ENCODE peak calls at places on chromosome 9, in five cellular contexts. W is fibroblast of lung, H is breast epithelium, R is fibroblast of pulmonary artery, U is cardiac muscle cell. N is an unnamed sample.

GRCh38 chr9:21802418-21803000 is at the start of gene MTAP:
- DNase-seq in W (peak), H (peak), R (peak), U (peak), N (peak)

GRCh38 chr9:79629721-79630120 is 58.0 kb downstream of the TLE4 start:
- DNase-seq in W (no peak), H (no peak), R (no peak), U (no peak), N (no peak)

GRCh38 chr9:95116002-95116819 is 201.3 kb downstream of the FANCC start:
- DNase-seq in W (no peak), H (no peak), R (no peak), U (no peak), N (no peak)

GRCh38 chr9:16871358-16872151 is 1.1 kb upstream of the BNC2 start:
- DNase-seq in W (peak), H (no peak), R (peak), U (peak), N (no peak)

GRCh38 chr9:38026021-38026809 is 42.8 kb downstream of the SHB start:
- DNase-seq in W (peak), H (no peak), R (peak), U (peak), N (no peak)

GRCh38 chr9:124624735-124624992 is 117.5 kb upstream of the NR5A1 start:
- DNase-seq in W (no peak), H (no peak), R (no peak), U (no peak), N (no peak)

GRCh38 chr9:35908484-35909125 is 685 bp upstream of the SPAAR start:
- DNase-seq in W (no peak), H (no peak), R (no peak), U (peak), N (no peak)

GRCh38 chr9:107637421-107638420 is 148.2 kb upstream of the KLF4 start:
- DNase-seq in W (peak), H (peak), R (peak), U (peak), N (no peak)

GRCh38 chr9:76676857-76677256 is 87.4 kb upstream of the PCA3 start:
- DNase-seq in W (no peak), H (no peak), R (no peak), U (no peak), N (no peak)

GRCh38 chr9:20292002-20292401 is 330.3 kb downstream of the MLLT3 start:
- DNase-seq in W (peak), H (no peak), R (peak), U (peak), N (peak)

GRCh38 chr9:17571825-17572224 is 7.0 kb upstream of the SH3GL2 start:
- DNase-seq in W (no peak), H (no peak), R (no peak), U (no peak), N (no peak)

GRCh38 chr9:11328326-11328725 is 715.5 kb upstream of the PTPRD start:
- DNase-seq in W (no peak), H (no peak), R (no peak), U (no peak), N (no peak)

GRCh38 chr9:91253488-91253887 is 108.2 kb downstream of the AUH start:
- DNase-seq in W (no peak), H (no peak), R (no peak), U (no peak), N (no peak)

GRCh38 chr9:15231788-15232635 is 75.0 kb downstream of the TTC39B start:
- DNase-seq in W (peak), H (no peak), R (peak), U (peak), N (no peak)

GRCh38 chr9:4855861-4856260 is 63.1 kb downstream of the RCL1 start:
- DNase-seq in W (peak), H (no peak), R (no peak), U (no peak), N (no peak)

GRCh38 chr9:13786131-13786530 is 506.6 kb upstream of the MPDZ start:
- DNase-seq in W (peak), H (no peak), R (peak), U (peak), N (no peak)

GRCh38 chr9:14962193-14962899 is 52.1 kb upstream of the FREM1 start:
- DNase-seq in W (no peak), H (peak), R (no peak), U (peak), N (no peak)

GRCh38 chr9:99919930-99920329 is 13.5 kb downstream of the STX17 start:
- DNase-seq in W (no peak), H (no peak), R (no peak), U (no peak), N (no peak)

GRCh38 chr9:10173561-10173960 is 439.2 kb downstream of the PTPRD start:
- DNase-seq in W (no peak), H (no peak), R (no peak), U (no peak), N (no peak)

GRCh38 chr9:83920469-83920941 is 727 bp downstream of the KIF27 start:
- DNase-seq in W (peak), H (peak), R (peak), U (peak), N (no peak)

GRCh38 chr9:119788876-119789275 is 419.6 kb upstream of the BRINP1 start:
- DNase-seq in W (no peak), H (no peak), R (no peak), U (no peak), N (no peak)

GRCh38 chr9:105074501-105074900 is 146.5 kb upstream of the ABCA1 start:
- DNase-seq in W (no peak), H (no peak), R (no peak), U (no peak), N (no peak)

GRCh38 chr9:117616436-117616835 is 87.8 kb upstream of the TLR4 start:
- DNase-seq in W (no peak), H (no peak), R (no peak), U (no peak), N (no peak)

GRCh38 chr9:114805670-114806551 is at the start of gene TNFSF15:
- DNase-seq in W (peak), H (no peak), R (no peak), U (no peak), N (no peak)

GRCh38 chr9:72292184-72292787 is 72.7 kb downstream of the ZFAND5 start:
- DNase-seq in W (peak), H (no peak), R (peak), U (peak), N (no peak)

GRCh38 chr9:107439991-107440456 is 49.5 kb downstream of the KLF4 start:
- DNase-seq in W (peak), H (no peak), R (no peak), U (no peak), N (no peak)

GRCh38 chr9:95268681-95269080 is 48.8 kb downstream of the FANCC start:
- DNase-seq in W (peak), H (no peak), R (peak), U (peak), N (no peak)

GRCh38 chr9:137739371-137739915 is 120.6 kb downstream of the EHMT1 start:
- DNase-seq in W (no peak), H (no peak), R (no peak), U (no peak), N (no peak)

GRCh38 chr9:131627846-131628820 is 82.8 kb downstream of the PRRT1B start:
- DNase-seq in W (peak), H (no peak), R (peak), U (peak), N (no peak)

GRCh38 chr9:114487607-114488300 is 17.5 kb downstream of the WHRN start:
- DNase-seq in W (peak), H (no peak), R (peak), U (peak), N (no peak)

GRCh38 chr9:114908104-114908621 is 22.2 kb downstream of the TNFSF8 start:
- DNase-seq in W (peak), H (peak), R (no peak), U (no peak), N (no peak)

GRCh38 chr9:111013250-111013649 is 25.0 kb downstream of the LPAR1 start:
- DNase-seq in W (no peak), H (no peak), R (no peak), U (no peak), N (no peak)

GRCh38 chr9:129362287-129363098 is 184.4 kb upstream of the IER5L start:
- DNase-seq in W (no peak), H (peak), R (no peak), U (no peak), N (peak)

GRCh38 chr9:88973281-88974045 is 17.8 kb upstream of the S1PR3 start:
- DNase-seq in W (no peak), H (no peak), R (no peak), U (no peak), N (no peak)

GRCh38 chr9:14747116-14747515 is 24.6 kb upstream of the CER1 start:
- DNase-seq in W (no peak), H (no peak), R (no peak), U (no peak), N (no peak)

GRCh38 chr9:126695186-126696090 is 81.7 kb downstream of the LMX1B start:
- DNase-seq in W (no peak), H (peak), R (no peak), U (no peak), N (no peak)

GRCh38 chr9:78439866-78440830 is 143.2 kb downstream of the PSAT1 start:
- DNase-seq in W (no peak), H (no peak), R (no peak), U (no peak), N (no peak)
- TF ChIP-seq CTCF in W (no peak), H (no peak), R (peak), U (no peak), N (no peak)

GRCh38 chr9:70421272-70422180 is 7.1 kb upstream of the KLF9 start:
- DNase-seq in W (peak), H (no peak), R (peak), U (peak), N (no peak)
- H3K4me3 ChIP-seq in W (no peak), H (peak), R (peak), U (no peak), N (peak)

DNA sequence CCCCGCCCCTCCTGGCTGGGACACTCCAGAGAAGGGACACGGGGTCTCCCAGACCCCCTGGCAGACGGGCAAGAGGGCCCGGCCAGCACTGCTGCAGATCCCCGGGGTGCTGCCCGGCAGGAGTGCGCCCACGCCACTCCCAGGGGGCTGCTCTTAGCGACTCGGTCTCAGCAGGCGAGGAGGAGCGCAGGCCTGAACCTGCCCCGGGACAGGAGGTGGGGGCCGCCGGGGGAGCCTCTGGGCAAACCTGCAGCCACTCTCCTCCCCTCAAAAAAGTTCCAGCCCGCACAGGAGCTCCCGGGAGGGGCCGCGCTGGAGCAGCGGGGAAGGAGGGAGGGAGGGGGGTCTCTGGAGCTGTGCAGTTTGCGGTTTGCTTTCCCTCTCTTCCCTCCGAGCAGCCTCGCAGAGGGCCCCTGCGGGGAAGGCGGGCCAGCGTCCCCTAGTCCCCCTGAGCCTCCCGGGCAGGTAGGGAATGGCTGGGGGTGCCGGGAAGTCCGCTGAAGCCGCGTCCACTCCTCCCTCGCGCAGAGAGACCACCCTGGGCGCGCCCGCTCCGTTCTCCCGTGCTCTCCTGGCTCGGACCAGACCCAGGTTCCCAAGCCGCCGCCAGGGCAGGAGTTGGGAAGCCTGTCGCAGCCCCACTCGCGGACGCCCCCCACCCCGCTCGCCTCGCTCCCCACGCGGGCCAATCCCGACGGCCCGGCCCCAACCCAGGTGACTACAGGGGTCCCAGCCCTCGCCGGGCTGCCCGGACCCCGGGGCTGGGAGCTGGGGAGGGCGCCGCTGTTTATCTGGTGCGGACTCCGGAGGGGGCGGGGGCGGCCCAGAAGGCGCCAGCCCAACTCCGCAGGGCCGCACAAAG is 44.2 kb downstream of the NACC2 start:
- DNase-seq in W (peak), H (no peak), R (no peak), U (peak), N (no peak)
- TF ChIP-seq CTCF in W (no peak), H (no peak), R (no peak), U (no peak), N (no peak)

GRCh38 chr9:3740690-3741419 is 215.1 kb upstream of the RFX3 start:
- DNase-seq in W (peak), H (no peak), R (no peak), U (no peak), N (no peak)
- H3K4me3 ChIP-seq in W (no peak), H (no peak), R (no peak), U (no peak), N (no peak)

GRCh38 chr9:93380410-93381060 is 71.0 kb upstream of the FAM120A start:
- DNase-seq in W (no peak), H (no peak), R (no peak), U (peak), N (no peak)

GRCh38 chr9:93378276-93378675 is 73.2 kb upstream of the FAM120A start:
- DNase-seq in W (no peak), H (no peak), R (peak), U (peak), N (no peak)

GRCh38 chr9:93379051-93379450 is 72.4 kb upstream of the FAM120A start:
- DNase-seq in W (no peak), H (no peak), R (no peak), U (no peak), N (no peak)
- TF ChIP-seq CTCF in W (peak), H (no peak), R (peak), U (peak), N (peak)

DNA sequence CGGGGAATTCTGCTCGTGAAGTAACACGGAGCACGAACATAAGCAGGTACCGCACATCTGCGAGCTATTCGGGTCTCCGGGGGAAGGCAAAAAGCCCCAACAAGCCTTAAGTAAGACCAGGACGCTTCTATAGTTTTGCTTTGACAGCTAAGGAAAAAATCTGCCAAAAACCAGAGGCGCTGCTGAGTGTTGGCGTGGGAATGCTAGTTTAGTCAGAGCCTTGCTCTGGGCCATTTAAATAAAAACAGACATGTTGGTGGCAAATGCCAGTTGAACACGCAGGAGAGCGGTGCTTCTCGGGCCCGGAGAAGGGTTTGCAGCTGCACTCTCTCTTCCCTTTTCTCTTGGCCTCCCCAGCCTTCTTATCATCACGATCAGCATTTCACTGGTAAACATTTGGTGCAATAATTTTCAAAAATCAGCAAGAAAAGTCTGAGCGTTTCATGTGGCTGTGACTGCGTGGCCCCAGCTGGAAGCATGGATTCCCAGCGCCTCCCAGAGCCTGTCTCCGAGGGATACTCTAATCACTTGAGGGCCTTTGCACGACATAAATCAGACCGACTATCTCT is 6.4 kb upstream of the NOTCH1 start:
- DNase-seq in W (peak), H (no peak), R (peak), U (peak), N (no peak)
- H3K4me3 ChIP-seq in W (no peak), H (no peak), R (no peak), U (no peak), N (no peak)

DNA sequence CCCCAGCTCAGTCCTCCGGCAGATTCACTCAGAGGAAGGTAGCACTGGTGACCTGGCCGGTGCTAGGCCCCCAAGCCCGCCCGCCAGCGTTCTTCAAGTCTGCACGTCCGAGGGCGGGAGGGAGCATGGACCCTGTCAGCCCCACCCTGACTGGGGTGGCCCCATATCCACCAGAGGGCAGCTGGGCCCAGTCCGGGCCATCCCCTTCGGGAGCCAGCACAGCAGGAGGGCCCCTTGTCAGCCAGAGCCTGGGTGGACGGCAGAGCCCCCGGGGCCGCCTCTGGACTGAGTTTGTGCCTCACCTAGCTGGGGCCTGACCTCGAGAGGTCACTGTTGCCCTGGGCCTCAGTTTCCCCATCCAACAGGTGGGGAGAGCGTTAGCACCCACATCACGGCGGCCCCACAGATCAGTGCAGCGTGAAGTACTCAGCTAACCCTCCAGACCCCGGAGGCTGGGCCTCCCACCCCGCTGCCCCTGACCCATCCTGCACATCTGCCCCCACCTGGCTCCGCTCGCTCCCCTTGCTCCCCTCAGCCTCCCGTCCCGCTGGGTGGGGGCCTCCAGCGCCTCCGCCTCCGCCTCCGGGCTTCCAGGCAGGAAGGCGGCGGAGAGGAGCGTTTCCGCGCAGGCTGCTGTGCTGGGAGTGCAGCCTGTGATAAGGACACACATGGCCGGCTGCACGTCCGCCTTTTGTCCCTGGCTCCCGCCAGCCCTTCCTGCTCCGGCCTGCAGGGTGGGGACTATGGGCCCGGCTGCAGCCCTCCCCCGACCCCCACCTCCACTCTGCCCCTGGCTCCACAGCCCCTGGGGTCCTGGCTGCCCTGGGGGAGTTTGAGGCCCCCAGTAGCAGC is 16.6 kb upstream of the EGFL7 start:
- DNase-seq in W (no peak), H (no peak), R (peak), U (peak), N (no peak)
- TF ChIP-seq CTCF in W (no peak), H (no peak), R (no peak), U (no peak), N (peak)

DNA sequence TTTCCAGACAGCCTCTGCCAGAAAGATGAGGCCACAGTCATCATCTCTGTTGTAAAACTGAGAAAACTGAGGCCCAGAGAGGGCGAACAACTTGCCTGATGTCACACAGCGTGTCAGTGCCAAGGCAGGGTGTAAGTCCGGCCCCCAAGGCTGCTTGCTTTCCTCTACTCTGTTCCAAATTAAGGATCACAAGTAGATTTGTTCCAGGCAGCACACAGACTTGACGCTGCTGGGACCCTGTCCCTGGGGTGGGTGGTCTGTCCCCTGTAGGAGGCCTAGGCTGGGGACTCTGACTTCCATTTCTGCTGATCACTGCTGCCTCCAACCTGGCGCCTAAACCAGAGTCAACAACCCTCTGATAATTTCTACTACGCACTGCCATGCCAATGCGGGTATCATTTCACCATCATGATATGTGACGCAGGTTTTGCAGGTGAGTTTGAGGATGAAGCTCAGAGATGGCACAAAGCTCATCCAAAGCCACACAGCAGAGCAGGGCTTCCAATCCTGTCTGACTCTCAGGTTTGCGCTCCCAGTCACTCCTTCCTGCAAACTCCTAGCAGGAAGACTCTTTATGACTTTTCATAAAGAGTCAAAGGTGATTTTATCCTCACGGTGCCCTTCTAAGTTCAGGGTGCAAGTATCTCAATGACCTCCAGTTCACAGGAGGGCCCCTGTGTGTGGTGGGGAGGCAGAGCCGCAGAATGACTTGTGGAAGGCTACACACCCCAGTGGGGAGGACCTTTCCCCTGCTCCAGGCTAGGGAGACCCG is 13.6 kb upstream of the RALGDS start:
- DNase-seq in W (no peak), H (no peak), R (no peak), U (no peak), N (no peak)
- H3K4me3 ChIP-seq in W (no peak), H (no peak), R (no peak), U (no peak), N (no peak)

GRCh38 chr9:26604076-26604662 is 288.4 kb downstream of the CAAP1 start:
- DNase-seq in W (no peak), H (no peak), R (no peak), U (no peak), N (no peak)
- TF ChIP-seq CTCF in W (no peak), H (no peak), R (no peak), U (no peak), N (no peak)

DNA sequence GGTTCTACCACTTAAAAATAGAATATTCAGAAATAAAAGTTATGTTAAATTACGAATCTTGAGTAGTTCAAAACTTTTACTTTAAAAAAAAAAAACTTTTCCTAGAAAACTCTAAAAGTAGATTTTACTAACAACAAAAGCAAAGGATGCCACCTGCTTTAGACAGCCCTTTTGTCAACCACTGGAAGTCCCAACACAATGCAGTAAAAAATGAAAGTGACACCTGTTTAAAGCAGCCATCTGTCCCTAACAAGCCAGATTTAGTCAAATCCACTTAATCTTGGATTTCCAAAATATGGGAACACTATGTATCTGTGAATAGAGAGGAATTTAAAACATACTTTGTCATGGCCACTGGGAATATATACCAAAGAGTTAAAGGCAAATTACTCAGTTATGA is 3.8 kb downstream of the RFX3 start:
- DNase-seq in W (no peak), H (no peak), R (no peak), U (no peak), N (no peak)
- H3K4me3 ChIP-seq in W (no peak), H (no peak), R (no peak), U (no peak), N (no peak)